ENCODE peak calls at places on chromosome 11, in four cellular contexts. N is neural progenitor cell, Q is GM23248, S is SK-N-SH. K is an unnamed sample.

GRCh38 chr11:2803186-2804057 is 82.2 kb downstream of the CDKN1C start:
- DNase-seq in N (no peak), Q (no peak), S (no peak), K (no peak)

GRCh38 chr11:84817998-84818397 is 809.1 kb downstream of the DLG2 start:
- DNase-seq in N (no peak), Q (peak; percentile 79), S (no peak), K (no peak)

GRCh38 chr11:108609681-108610080 is 16.1 kb upstream of the EXPH5 start:
- DNase-seq in N (no peak), Q (peak; percentile 32), S (no peak), K (no peak)

GRCh38 chr11:132638421-132638820 is 893.9 kb downstream of the OPCML start:
- DNase-seq in N (no peak), Q (peak; percentile 22), S (no peak), K (no peak)

GRCh38 chr11:57983211-57983610 is 40.5 kb upstream of the OR9Q1 start:
- DNase-seq in N (no peak), Q (no peak), S (no peak), K (no peak)

GRCh38 chr11:9277176-9277575 is 12.0 kb upstream of the DENND5A start:
- DNase-seq in N (no peak), Q (no peak), S (no peak), K (no peak)

GRCh38 chr11:27213232-27213660 is 149.8 kb downstream of the CCDC34 start:
- DNase-seq in N (peak; percentile 52), Q (peak; percentile 94), S (no peak), K (no peak)

GRCh38 chr11:59689015-59689414 is 20.2 kb upstream of the PATL1 start:
- DNase-seq in N (no peak), Q (no peak), S (no peak), K (no peak)

GRCh38 chr11:2574043-2574552 is 125.7 kb downstream of the KCNQ1OT1 start:
- DNase-seq in N (no peak), Q (no peak), S (no peak), K (no peak)

GRCh38 chr11:17892409-17892808 is 120.4 kb downstream of the SERGEF start:
- DNase-seq in N (no peak), Q (no peak), S (no peak), K (no peak)

GRCh38 chr11:12075822-12076821 is 34.3 kb upstream of the MICAL2 start:
- DNase-seq in N (no peak), Q (peak; percentile 100), S (no peak), K (no peak)

GRCh38 chr11:23405350-23405937 is 545.2 kb upstream of the CCDC179 start:
- DNase-seq in N (no peak), Q (no peak), S (no peak), K (no peak)

GRCh38 chr11:61919841-61920631 is 2.7 kb upstream of the RAB3IL1 start:
- DNase-seq in N (no peak), Q (no peak), S (peak; percentile 11), K (no peak)

GRCh38 chr11:134727204-134727603 is 315.2 kb upstream of the B3GAT1 start:
- DNase-seq in N (no peak), Q (no peak), S (no peak), K (peak; percentile 10)

GRCh38 chr11:19953342-19953741 is 206.9 kb downstream of the DBX1 start:
- DNase-seq in N (peak; percentile 56), Q (peak; percentile 69), S (no peak), K (no peak)

GRCh38 chr11:67504950-67505561 is at the start of gene PITPNM1:
- DNase-seq in N (peak; percentile 86), Q (peak; percentile 69), S (peak; percentile 86), K (no peak)

GRCh38 chr11:19370100-19370861 is 129.5 kb upstream of the E2F8 start:
- DNase-seq in N (no peak), Q (peak; percentile 83), S (no peak), K (no peak)

GRCh38 chr11:8031248-8032115 is 44.3 kb downstream of the EIF3F start:
- DNase-seq in N (no peak), Q (no peak), S (peak; percentile 23), K (no peak)

GRCh38 chr11:11436715-11437313 is 83.8 kb upstream of the CSNK2A3 start:
- DNase-seq in N (no peak), Q (no peak), S (no peak), K (no peak)

GRCh38 chr11:87306260-87306861 is 268.6 kb downstream of the TMEM135 start:
- DNase-seq in N (no peak), Q (no peak), S (no peak), K (no peak)

GRCh38 chr11:125918140-125918840 is 14.0 kb downstream of the DDX25 start:
- DNase-seq in N (no peak), Q (peak; percentile 20), S (peak; percentile 62), K (no peak)

GRCh38 chr11:125494987-125495725 is 909 bp downstream of the FEZ1 start:
- DNase-seq in N (peak; percentile 83), Q (peak; percentile 69), S (peak; percentile 76), K (no peak)

GRCh38 chr11:130160460-130161090 is 993 bp downstream of the ST14 start:
- DNase-seq in N (peak; percentile 19), Q (no peak), S (no peak), K (no peak)

GRCh38 chr11:2794947-2795346 is 90.6 kb downstream of the CDKN1C start:
- DNase-seq in N (no peak), Q (no peak), S (no peak), K (no peak)

GRCh38 chr11:124760205-124760652 is 1.9 kb downstream of the ESAM start:
- DNase-seq in N (peak; percentile 28), Q (no peak), S (peak; percentile 17), K (no peak)

GRCh38 chr11:84045146-84045545 is 759.0 kb upstream of the CCDC90B start:
- DNase-seq in N (no peak), Q (no peak), S (no peak), K (no peak)

GRCh38 chr11:130671801-130672700 is 223.6 kb downstream of the ADAMTS15 start:
- DNase-seq in N (peak; percentile 51), Q (peak; percentile 91), S (peak; percentile 44), K (no peak)

GRCh38 chr11:59617876-59618275 is 2.3 kb upstream of the OSBP start:
- DNase-seq in N (no peak), Q (no peak), S (no peak), K (no peak)

GRCh38 chr11:1012740-1013627 is 23.5 kb downstream of the MUC6 start:
- DNase-seq in N (no peak), Q (no peak), S (no peak), K (no peak)

GRCh38 chr11:73582636-73583035 is 15.3 kb downstream of the FAM168A start:
- DNase-seq in N (no peak), Q (no peak), S (no peak), K (no peak)

GRCh38 chr11:105135873-105136272 is 3.7 kb downstream of the CARD18 start:
- DNase-seq in N (no peak), Q (no peak), S (no peak), K (no peak)

GRCh38 chr11:26696330-26696729 is 25.5 kb downstream of the SLC5A12 start:
- DNase-seq in N (no peak), Q (no peak), S (no peak), K (no peak)

GRCh38 chr11:128036556-128037093 is 550.7 kb downstream of the ETS1 start:
- DNase-seq in N (no peak), Q (peak; percentile 26), S (no peak), K (no peak)

GRCh38 chr11:63869686-63870085 is 30.8 kb downstream of the MARK2 start:
- DNase-seq in N (no peak), Q (no peak), S (no peak), K (no peak)
- TF ChIP-seq EZH2phosphoT487 in N (no peak), Q (no peak), S (no peak), K (no peak)

DNA sequence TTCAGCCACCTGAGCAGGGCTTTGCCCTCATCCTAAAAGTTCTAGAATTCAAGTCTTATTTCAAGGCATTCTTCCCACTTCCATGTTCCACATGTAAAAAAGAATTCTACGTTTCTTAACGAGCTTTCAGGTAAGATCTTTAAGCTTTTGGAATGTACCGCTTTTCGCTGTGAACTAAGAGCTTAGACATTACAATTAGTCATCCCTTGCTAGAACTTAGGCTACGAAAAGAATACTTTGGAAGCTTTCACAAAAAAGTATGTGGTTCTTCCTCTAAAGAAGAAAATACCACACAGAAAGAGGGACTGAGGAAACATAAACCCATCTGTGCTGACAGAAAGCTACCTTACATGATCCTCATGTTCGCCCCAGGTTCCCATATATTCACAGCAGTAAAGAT is 1.9 kb downstream of the NUMA1 start:
- DNase-seq in N (no peak), Q (peak; percentile 59), S (no peak), K (no peak)
- TF ChIP-seq EZH2phosphoT487 in N (no peak), Q (no peak), S (no peak), K (no peak)

GRCh38 chr11:78031629-78032028 is 8.6 kb upstream of the KCTD14 start:
- DNase-seq in N (no peak), Q (no peak), S (no peak), K (no peak)

GRCh38 chr11:78030429-78031325 is 7.6 kb upstream of the KCTD14 start:
- DNase-seq in N (peak; percentile 63), Q (peak; percentile 41), S (peak; percentile 91), K (no peak)

GRCh38 chr11:78032090-78032489 is 9.0 kb upstream of the KCTD14 start:
- DNase-seq in N (no peak), Q (no peak), S (peak; percentile 42), K (no peak)

GRCh38 chr11:78034623-78035022 is 11.5 kb upstream of the KCTD14 start:
- DNase-seq in N (no peak), Q (no peak), S (no peak), K (no peak)

DNA sequence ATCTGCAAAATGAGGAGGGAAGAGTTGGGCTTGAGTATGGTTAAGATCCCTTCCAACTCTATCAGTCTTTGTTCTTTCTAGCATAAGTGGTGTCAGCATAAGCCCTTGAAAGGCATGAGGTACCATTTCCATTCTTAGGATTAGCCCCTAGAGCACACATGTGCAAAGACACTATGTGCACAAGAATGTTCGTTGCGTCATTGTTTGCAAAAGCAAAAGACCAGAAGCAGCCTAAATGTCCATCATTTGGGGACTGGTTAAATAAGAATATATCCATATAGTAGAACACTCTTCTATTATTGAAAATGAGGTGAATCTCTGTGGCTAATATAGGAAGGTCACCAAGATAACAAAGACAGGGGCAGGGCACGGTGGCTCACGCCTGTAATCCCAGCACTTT is 10.0 kb upstream of the KCTD14 start:
- DNase-seq in N (no peak), Q (no peak), S (no peak), K (no peak)
- TF ChIP-seq EZH2phosphoT487 in N (no peak), Q (no peak), S (no peak), K (no peak)

GRCh38 chr11:65112551-65113360 is 1.1 kb downstream of the TM7SF2 start:
- DNase-seq in N (peak; percentile 75), Q (peak; percentile 73), S (peak; percentile 85), K (no peak)
- TF ChIP-seq EZH2phosphoT487 in N (no peak), Q (no peak), S (no peak), K (no peak)

K was measured in HCT116.